ENCODE peak calls at places on chromosomes 13 and 19, in seven cellular contexts. P, D, X, V, M, C and W are unnamed samples. For H3K9me3, the result is how much of the 10 kb centered on the place peaks cover.

GRCh38 chr19:29967623-29968022 is 25.6 kb downstream of the URI1 start:
- DNase-seq in P (no peak), D (no peak), X (peak), V (peak), M (no peak), C (peak), W (no peak)

GRCh38 chr19:34145741-34146202 is 26.5 kb upstream of the LSM14A start:
- DNase-seq in P (peak), D (peak), X (peak), V (peak), M (peak), C (peak), W (peak)

GRCh38 chr19:6723108-6723618 is 2.7 kb upstream of the C3 start:
- DNase-seq in P (no peak), D (peak), X (peak), V (peak), M (peak), C (peak), W (peak)

GRCh38 chr13:76813874-76814273 is 72.3 kb downstream of the KCTD12 start:
- DNase-seq in P (no peak), D (no peak), X (no peak), V (no peak), M (peak), C (no peak), W (no peak)

GRCh38 chr19:16197188-16197621 is 506 bp upstream of the AP1M1 start:
- DNase-seq in P (no peak), D (peak), X (peak), V (peak), M (peak), C (peak), W (no peak)

GRCh38 chr19:33399745-33400681 is 26.5 kb downstream of the CEBPG start:
- DNase-seq in P (no peak), D (no peak), X (no peak), V (no peak), M (no peak), C (no peak), W (no peak)

GRCh38 chr13:44231786-44232516 is 141.7 kb upstream of the SERP2 start:
- DNase-seq in P (no peak), D (no peak), X (peak), V (peak), M (peak), C (peak), W (peak)

GRCh38 chr13:101915333-101915732 is 462.9 kb downstream of the ITGBL1 start:
- DNase-seq in P (peak), D (no peak), X (no peak), V (no peak), M (no peak), C (no peak), W (no peak)

GRCh38 chr19:16283103-16283469 is 41.5 kb upstream of the KLF2 start:
- DNase-seq in P (no peak), D (no peak), X (no peak), V (no peak), M (no peak), C (no peak), W (no peak)

GRCh38 chr13:49346460-49346859 is 97.4 kb downstream of the CAB39L start:
- DNase-seq in P (no peak), D (no peak), X (no peak), V (no peak), M (no peak), C (no peak), W (no peak)

GRCh38 chr13:95164830-95165229 is 136.4 kb downstream of the ABCC4 start:
- DNase-seq in P (no peak), D (no peak), X (no peak), V (no peak), M (no peak), C (no peak), W (no peak)

GRCh38 chr19:920051-920857 is 3.1 kb downstream of the KISS1R start:
- DNase-seq in P (peak), D (no peak), X (peak), V (no peak), M (no peak), C (peak), W (peak)

GRCh38 chr19:48568345-48568886 is 16.4 kb downstream of the SULT2B1 start:
- DNase-seq in P (peak), D (no peak), X (peak), V (peak), M (peak), C (peak), W (peak)

GRCh38 chr19:12365094-12365371 is 450 bp downstream of the ZNF442 start:
- DNase-seq in P (no peak), D (no peak), X (peak), V (peak), M (no peak), C (no peak), W (no peak)

GRCh38 chr13:111049791-111050538 is 65.1 kb upstream of the ARHGEF7 start:
- DNase-seq in P (peak), D (no peak), X (peak), V (no peak), M (no peak), C (peak), W (no peak)

GRCh38 chr13:35817642-35818576 is 313.3 kb downstream of the DCLK1 start:
- DNase-seq in P (no peak), D (no peak), X (no peak), V (no peak), M (no peak), C (no peak), W (no peak)

DNA sequence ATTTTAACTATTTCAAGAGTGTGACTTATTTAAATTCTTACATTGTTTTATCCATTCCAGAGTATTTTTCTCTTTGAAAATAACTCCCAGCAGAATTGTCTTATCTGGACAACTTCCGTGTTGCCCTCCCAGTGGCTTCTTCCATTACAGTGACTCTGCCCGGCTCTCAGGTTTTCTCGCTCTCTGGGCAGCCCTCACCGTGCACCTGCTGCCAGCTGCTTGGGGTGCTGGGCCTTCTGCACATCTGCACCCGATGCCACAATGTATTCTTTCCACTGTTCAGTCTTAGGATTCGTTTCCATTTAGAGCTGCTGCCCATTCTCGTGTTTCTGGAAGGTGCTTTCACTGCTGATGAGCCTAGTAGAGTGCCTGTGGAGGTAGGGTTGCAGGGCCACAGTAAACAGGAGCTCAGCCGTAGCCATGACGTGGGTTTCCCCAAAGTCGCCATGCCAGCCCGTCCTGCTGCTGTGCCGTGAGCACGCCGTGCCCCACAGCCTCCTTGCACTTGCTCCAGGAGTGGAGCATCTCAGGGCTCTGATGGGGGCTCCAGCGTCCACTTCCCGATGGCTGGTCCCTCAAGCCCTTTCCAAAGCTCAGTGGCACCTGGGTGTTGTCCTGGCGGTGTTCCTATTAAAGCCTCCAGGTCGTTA is 46.1 kb upstream of the DCUN1D2 start:
- DNase-seq in P (no peak), D (no peak), X (no peak), V (no peak), M (no peak), C (no peak), W (no peak)
- H3K9ac ChIP-seq in P (no peak), D (no peak), X (no peak), V (no peak), M (no peak), C (no peak), W (no peak)

DNA sequence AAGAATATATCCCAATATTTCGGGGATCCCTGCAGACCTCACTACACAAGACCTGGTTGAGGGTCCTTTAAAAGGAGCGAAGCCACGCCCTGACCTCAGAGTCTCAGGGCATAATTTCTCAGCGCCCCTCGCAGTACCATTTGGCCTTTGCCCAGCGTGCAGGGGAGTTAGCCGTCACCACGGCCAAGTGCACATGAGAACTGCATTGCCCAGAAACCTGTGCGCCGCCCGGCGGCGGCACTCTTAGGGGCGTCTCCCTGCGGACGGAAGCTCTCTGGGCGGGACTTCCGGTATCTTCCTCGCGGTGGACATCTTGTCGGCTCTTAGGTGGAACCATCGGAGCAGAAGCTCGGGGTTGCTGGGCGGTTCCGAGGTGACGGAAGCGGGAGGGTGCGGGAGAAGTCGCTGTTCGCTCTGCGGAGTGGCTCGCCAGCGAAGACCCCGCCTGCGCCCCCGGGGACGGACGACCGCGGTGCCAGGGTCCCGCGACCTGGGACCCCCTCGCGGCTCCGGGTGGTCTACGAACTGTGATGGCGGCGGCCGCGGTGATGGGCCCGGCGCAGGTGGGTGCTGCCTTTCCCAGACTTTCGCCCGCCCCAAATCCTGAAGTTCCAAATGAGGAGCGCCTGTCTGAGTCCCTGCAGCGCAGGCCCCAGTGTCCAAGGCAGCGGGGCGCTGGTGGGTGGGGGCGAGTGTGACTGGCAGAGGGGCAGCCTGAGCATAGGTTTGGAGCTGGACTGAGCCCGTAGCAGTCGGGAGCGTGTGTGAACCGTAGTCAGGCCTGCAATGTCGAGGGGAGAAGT is at the start of gene ZNF134:
- DNase-seq in P (peak), D (peak), X (peak), V (peak), M (peak), C (peak), W (peak)
- H3K9me3 ChIP-seq in P (under half), D (half or more), X (under half), V (under half), M (under half), C (under half), W (half or more)

GRCh38 chr19:39951686-39952085 is 17.3 kb upstream of the FCGBP start:
- DNase-seq in P (no peak), D (no peak), X (peak), V (peak), M (no peak), C (peak), W (no peak)

GRCh38 chr19:39949026-39949747 is 14.8 kb upstream of the FCGBP start:
- DNase-seq in P (no peak), D (no peak), X (no peak), V (no peak), M (no peak), C (no peak), W (no peak)

GRCh38 chr19:39951065-39951650 is 16.7 kb upstream of the FCGBP start:
- DNase-seq in P (no peak), D (no peak), X (no peak), V (no peak), M (no peak), C (no peak), W (no peak)

GRCh38 chr19:39953915-39954314 is 17.1 kb upstream of the PSMC4 start:
- DNase-seq in P (no peak), D (no peak), X (no peak), V (no peak), M (no peak), C (no peak), W (no peak)
- H3K9ac ChIP-seq in P (no peak), D (no peak), X (no peak), V (no peak), M (no peak), C (no peak), W (no peak)

GRCh38 chr19:36747750-36748149 is 24.9 kb downstream of the ZNF850 start:
- DNase-seq in P (no peak), D (no peak), X (no peak), V (no peak), M (no peak), C (no peak), W (no peak)
- H3K9me3 ChIP-seq in P (half or more), D (half or more), X (under half), V (half or more), M (half or more), C (half or more), W (half or more)

DNA sequence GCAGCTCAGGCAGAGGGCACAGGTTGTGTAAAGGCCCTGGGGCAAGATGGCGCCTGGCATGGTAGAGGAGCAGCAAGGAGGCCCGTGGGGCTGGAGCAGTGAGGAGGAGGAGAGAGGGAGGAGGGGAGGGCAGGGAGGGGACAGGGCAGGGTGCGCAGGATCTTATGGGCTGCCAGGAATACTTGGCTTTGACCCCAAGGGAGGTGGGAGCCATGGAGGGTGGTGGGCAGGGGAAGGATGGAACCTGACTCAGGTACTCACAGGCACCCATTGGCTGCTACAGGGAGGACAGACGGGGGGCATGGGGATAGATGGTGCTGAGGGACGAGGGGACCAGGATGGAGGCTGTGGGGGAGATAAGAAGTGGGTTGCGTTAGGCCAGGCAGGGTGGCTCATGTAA is 3.3 kb downstream of the TNFAIP8L1 start:
- DNase-seq in P (no peak), D (no peak), X (no peak), V (no peak), M (no peak), C (no peak), W (no peak)
- H3K9ac ChIP-seq in P (no peak), D (no peak), X (no peak), V (no peak), M (no peak), C (no peak), W (no peak)

DNA sequence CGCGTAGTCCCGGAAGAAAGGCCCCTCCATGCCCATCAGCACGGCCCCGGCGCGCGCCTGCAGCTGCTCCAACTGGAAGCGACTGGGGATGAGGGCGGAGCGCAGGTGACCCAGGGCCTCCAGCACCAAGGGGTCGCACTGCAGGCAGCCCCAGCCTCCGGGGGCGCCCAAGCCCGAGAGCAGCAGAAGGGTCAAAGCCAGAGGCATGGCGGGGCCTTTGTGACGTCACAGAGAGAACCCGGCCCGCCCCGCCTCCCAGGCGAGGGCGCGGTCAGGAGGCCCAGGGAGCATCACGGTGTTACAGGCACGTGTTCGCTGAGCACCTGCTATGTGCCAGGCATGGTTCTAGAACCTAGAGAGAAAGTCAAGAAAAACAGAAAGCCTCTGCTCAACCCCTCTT is at the start of gene IZUMO2:
- DNase-seq in P (no peak), D (no peak), X (no peak), V (no peak), M (no peak), C (no peak), W (peak)
- H3K9me3 ChIP-seq in P (under half), D (under half), X (under half), V (under half), M (under half), C (under half), W (under half)

DNA sequence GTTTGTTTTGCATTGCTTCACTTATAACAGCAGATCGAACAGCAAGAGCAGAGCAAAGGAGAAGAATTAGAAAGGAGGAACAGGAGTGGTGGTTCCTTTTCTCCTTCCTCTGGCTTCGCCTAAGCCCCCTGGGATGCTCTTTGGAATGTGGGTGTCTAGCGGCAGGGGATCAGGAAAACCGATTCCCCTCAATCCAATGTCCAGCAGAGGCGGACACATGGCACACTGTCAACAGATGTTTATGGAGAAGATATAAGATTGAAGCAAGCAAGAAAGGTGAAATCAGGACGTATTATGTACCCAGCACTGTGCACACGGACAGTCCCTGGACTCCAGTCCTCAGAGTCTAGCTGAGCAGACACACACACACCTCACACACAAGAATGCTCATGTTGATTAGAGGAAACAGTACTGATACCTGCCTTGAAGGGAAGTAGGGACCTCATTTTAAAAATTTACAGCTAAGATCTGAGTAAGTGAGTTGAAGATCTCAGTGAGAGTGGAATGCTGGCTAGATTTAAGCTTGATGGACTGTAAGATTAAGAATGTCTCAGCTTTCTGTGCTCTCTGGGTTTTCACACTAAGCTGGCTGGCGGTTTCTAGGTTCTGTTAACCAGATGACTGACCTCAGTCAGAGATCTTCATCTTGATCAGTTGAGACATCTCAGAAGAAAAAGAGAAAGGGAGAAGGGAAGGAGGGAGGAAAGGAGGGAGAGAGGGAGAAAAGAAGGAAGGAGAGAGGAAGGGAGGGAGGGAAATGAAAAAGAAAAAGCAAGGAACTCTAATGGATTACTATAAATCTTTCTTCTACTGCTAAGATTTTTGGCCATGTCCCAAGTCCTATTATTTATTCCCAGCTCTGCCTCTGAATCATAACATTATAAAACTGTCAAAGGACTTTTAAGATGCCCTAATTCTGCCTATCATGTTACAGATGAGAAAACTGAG is 44.8 kb downstream of the FLT1 start:
- DNase-seq in P (no peak), D (no peak), X (peak), V (no peak), M (no peak), C (peak), W (no peak)
- H3K9ac ChIP-seq in P (no peak), D (no peak), X (no peak), V (no peak), M (no peak), C (no peak), W (no peak)